ENCODE peak calls at places on chromosomes 5 and 9, in ten cellular contexts. R is WERI-Rb-1, N is endodermal cell, Z is neural progenitor cell, A is AG04450, E is cardiac fibroblast, M is BE2C, Y is aorta, J is SK-N-MC, F is foreskin fibroblast. L is an unnamed sample.

GRCh38 chr5:172721455-172722308 is 49.3 kb downstream of the DUSP1 start:
- DNase-seq in J (peak), Y (peak), N (no peak), Z (no peak), R (no peak), E (peak), M (no peak), F (peak), A (no peak), L (peak)

GRCh38 chr5:1380910-1381309 is 36.0 kb upstream of the CLPTM1L start:
- DNase-seq in R (no peak), E (no peak), F (peak), M (no peak), Y (peak), J (no peak), Z (no peak), N (no peak), A (no peak), L (no peak)

GRCh38 chr5:176203086-176203485 is 35.1 kb upstream of the SIMC1 start:
- DNase-seq in Z (no peak), R (no peak), M (no peak), N (peak), F (no peak), A (no peak), E (no peak), Y (no peak), J (no peak), L (no peak)

GRCh38 chr5:1017691-1018455 is 9.3 kb downstream of the NKD2 start:
- DNase-seq in A (no peak), Y (peak), J (no peak), Z (no peak), M (no peak), F (no peak), R (no peak), N (no peak), E (no peak), L (no peak)

GRCh38 chr5:22593592-22593991 is 259.6 kb downstream of the CDH12 start:
- DNase-seq in F (no peak), R (no peak), N (no peak), J (no peak), E (no peak), M (no peak), Z (no peak), Y (no peak), A (no peak), L (no peak)

GRCh38 chr5:94884294-94884693 is 265.8 kb downstream of the SLF1 start:
- DNase-seq in J (no peak), F (no peak), A (no peak), E (peak), R (no peak), Z (peak), Y (peak), M (peak), N (no peak), L (peak)

GRCh38 chr5:123610209-123610608 is 98.2 kb downstream of the CSNK1G3 start:
- DNase-seq in R (no peak), J (no peak), A (no peak), N (no peak), Z (no peak), E (no peak), M (no peak), Y (no peak), F (peak), L (no peak)

GRCh38 chr9:92635760-92636159 is 34.2 kb downstream of the IPPK start:
- DNase-seq in Z (no peak), F (no peak), A (no peak), M (no peak), E (no peak), J (no peak), R (no peak), Y (no peak), N (peak), L (no peak)

GRCh38 chr5:36383942-36384341 is 82.2 kb upstream of the RANBP3L start:
- DNase-seq in J (no peak), R (no peak), F (no peak), Y (no peak), Z (no peak), A (no peak), M (no peak), E (no peak), N (no peak), L (no peak)

GRCh38 chr5:14665110-14665822 is 748 bp downstream of the OTULIN start:
- DNase-seq in R (peak), Y (no peak), Z (peak), F (peak), J (no peak), N (peak), A (no peak), M (peak), E (no peak), L (no peak)

GRCh38 chr5:93578179-93578812 is 2.7 kb downstream of the NR2F1-AS1 start:
- DNase-seq in Y (no peak), A (no peak), F (no peak), J (no peak), R (no peak), Z (peak), M (no peak), E (no peak), N (no peak), L (no peak)

GRCh38 chr5:132763369-132764036 is 13.5 kb downstream of the SEPTIN8 start:
- DNase-seq in Z (no peak), F (no peak), N (peak), M (no peak), J (no peak), R (no peak), A (no peak), E (no peak), Y (no peak), L (no peak)

GRCh38 chr9:89549031-89549644 is 51.2 kb upstream of the SEMA4D start:
- DNase-seq in J (peak), Z (peak), F (peak), N (peak), A (peak), M (peak), R (peak), Y (peak), E (peak), L (peak)

GRCh38 chr9:95029251-95029650 is 288.3 kb downstream of the FANCC start:
- DNase-seq in Z (no peak), A (no peak), J (no peak), N (no peak), F (no peak), M (no peak), Y (no peak), R (no peak), E (no peak), L (no peak)

GRCh38 chr9:133558191-133559126 is 24.0 kb downstream of the ADAMTSL2 start:
- DNase-seq in N (peak), A (peak), Y (no peak), E (peak), R (no peak), J (peak), F (peak), M (peak), Z (peak), L (peak)

GRCh38 chr5:147055850-147056523 is 177.4 kb upstream of the PPP2R2B start:
- DNase-seq in Z (peak), F (no peak), N (peak), Y (no peak), R (peak), A (no peak), E (no peak), M (peak), J (no peak), L (no peak)

GRCh38 chr9:91131433-91131839 is 230.3 kb downstream of the AUH start:
- DNase-seq in E (peak), F (peak), R (no peak), N (no peak), Z (no peak), A (peak), Y (no peak), J (no peak), M (no peak), L (peak)

GRCh38 chr5:15191012-15191411 is 309.0 kb upstream of the FBXL7 start:
- DNase-seq in J (no peak), M (no peak), F (peak), E (peak), Y (no peak), R (no peak), N (no peak), Z (no peak), A (no peak), L (no peak)

GRCh38 chr9:73143606-73144328 is 7.9 kb upstream of the ANXA1 start:
- DNase-seq in R (no peak), Z (no peak), E (peak), M (no peak), N (no peak), Y (no peak), A (peak), F (peak), J (peak), L (peak)

GRCh38 chr9:33884856-33885701 is 68.1 kb downstream of the UBE2R2 start:
- DNase-seq in J (peak), M (peak), Y (no peak), Z (no peak), F (peak), R (no peak), E (peak), A (no peak), N (no peak), L (peak)

GRCh38 chr5:169299651-169300467 is 1.1 kb downstream of the SLIT3 start:
- DNase-seq in N (peak), Z (peak), R (no peak), A (no peak), Y (no peak), J (no peak), E (peak), F (peak), M (no peak), L (peak)

GRCh38 chr9:134055981-134056461 is 11.8 kb downstream of the BRD3 start:
- DNase-seq in Y (peak), Z (no peak), N (peak), J (no peak), F (peak), M (peak), E (peak), R (no peak), A (no peak), L (peak)

GRCh38 chr9:117691367-117691766 is 12.8 kb upstream of the TLR4 start:
- DNase-seq in J (no peak), Z (no peak), E (no peak), M (no peak), N (no peak), A (no peak), R (no peak), F (peak), Y (no peak), L (peak)

GRCh38 chr5:147403659-147404640 is 105.9 kb downstream of the DPYSL3 start:
- DNase-seq in E (peak), A (peak), N (no peak), F (peak), Y (peak), R (no peak), Z (no peak), M (no peak), J (no peak), L (peak)

GRCh38 chr5:72812483-72812882 is 4.0 kb upstream of the TNPO1 start:
- DNase-seq in A (no peak), J (no peak), R (no peak), Y (no peak), M (no peak), E (no peak), N (no peak), F (no peak), Z (no peak), L (no peak)

GRCh38 chr5:80414113-80414512 is 6.2 kb downstream of the ZFYVE16 start:
- DNase-seq in Y (no peak), M (no peak), E (peak), R (no peak), F (peak), A (no peak), N (no peak), Z (no peak), J (no peak), L (no peak)

GRCh38 chr5:137156175-137156574 is 343.0 kb downstream of the SPOCK1 start:
- DNase-seq in A (no peak), M (no peak), E (peak), R (no peak), N (no peak), F (no peak), J (no peak), Z (no peak), Y (no peak), L (peak)

GRCh38 chr9:86321373-86321772 is 32.8 kb downstream of the TUT7 start:
- DNase-seq in E (peak), M (no peak), N (no peak), Z (no peak), R (no peak), A (peak), J (no peak), Y (peak), F (peak), L (peak)

GRCh38 chr9:78035369-78035993 is 3.9 kb upstream of the GNAQ start:
- DNase-seq in Z (peak), J (peak), F (peak), M (peak), R (peak), A (peak), N (peak), E (peak), Y (no peak), L (peak)
- H3K4me3 ChIP-seq in Z (no peak), J (peak), F (no peak), M (peak), R (no peak), A (no peak), N (no peak), E (no peak), Y (no peak), L (no peak)

GRCh38 chr5:40799248-40799647 is 1.1 kb upstream of the PRKAA1 start:
- DNase-seq in Y (no peak), R (no peak), E (peak), A (no peak), N (no peak), J (no peak), Z (no peak), M (no peak), F (peak), L (peak)
- H3K4me3 ChIP-seq in Y (no peak), R (peak), E (peak), A (peak), N (peak), J (peak), Z (peak), M (peak), F (peak), L (peak)

GRCh38 chr5:177426566-177427210 is at the start of gene GRK6:
- DNase-seq in A (no peak), M (no peak), N (peak), R (peak), J (no peak), E (no peak), Y (peak), Z (no peak), F (no peak), L (no peak)

GRCh38 chr5:177429248-177430045 is 3.0 kb downstream of the GRK6 start:
- DNase-seq in Y (peak), N (peak), J (no peak), M (no peak), Z (no peak), A (no peak), R (no peak), E (no peak), F (no peak), L (no peak)

GRCh38 chr5:177427211-177427822 is 841 bp downstream of the GRK6 start:
- DNase-seq in J (no peak), Z (peak), M (peak), F (peak), E (no peak), Y (no peak), A (no peak), N (no peak), R (no peak), L (no peak)

GRCh38 chr5:177428574-177429217 is 2.2 kb downstream of the GRK6 start:
- DNase-seq in N (peak), A (no peak), Z (no peak), R (no peak), F (no peak), Y (no peak), J (no peak), M (no peak), E (no peak), L (no peak)

GRCh38 chr5:177427919-177428573 is 1.6 kb downstream of the GRK6 start:
- DNase-seq in A (no peak), E (no peak), F (no peak), Z (no peak), J (no peak), M (peak), R (no peak), Y (no peak), N (peak), L (no peak)
- H3K4me3 ChIP-seq in A (peak), E (no peak), F (no peak), Z (peak), J (peak), M (peak), R (no peak), Y (no peak), N (peak), L (peak)

DNA sequence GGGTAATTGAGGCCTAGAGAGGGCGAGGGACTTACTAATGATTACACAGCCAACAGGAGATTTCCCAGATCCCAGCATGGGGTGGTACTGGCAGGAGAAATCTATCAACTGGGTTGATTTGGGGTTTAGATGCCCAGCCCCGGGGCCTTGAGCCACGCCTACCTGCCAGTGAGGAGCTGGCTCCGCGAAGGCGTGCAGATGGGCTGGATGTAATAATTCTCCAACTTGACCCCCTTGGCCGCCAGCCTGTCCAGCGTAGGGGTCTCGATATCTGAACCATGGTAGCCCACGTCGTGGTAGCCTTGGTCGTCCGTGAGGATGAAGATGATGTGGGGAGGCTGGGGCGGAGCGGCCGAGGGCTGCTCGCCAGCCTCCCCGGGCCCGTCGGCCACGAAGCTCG is 804 bp downstream of the ARSI start:
- DNase-seq in E (no peak), M (no peak), F (no peak), A (no peak), R (no peak), Z (peak), J (no peak), N (peak), Y (peak), L (no peak)
- H3K4me3 ChIP-seq in E (no peak), M (no peak), F (peak), A (peak), R (no peak), Z (peak), J (no peak), N (peak), Y (peak), L (peak)

GRCh38 chr5:135709103-135709660 is 125.3 kb upstream of the SLC25A48 start:
- DNase-seq in Y (no peak), E (no peak), A (no peak), J (no peak), F (no peak), Z (no peak), M (no peak), N (peak), R (no peak), L (no peak)
- H3K4me3 ChIP-seq in Y (no peak), E (no peak), A (no peak), J (no peak), F (no peak), Z (no peak), M (no peak), N (no peak), R (no peak), L (no peak)

DNA sequence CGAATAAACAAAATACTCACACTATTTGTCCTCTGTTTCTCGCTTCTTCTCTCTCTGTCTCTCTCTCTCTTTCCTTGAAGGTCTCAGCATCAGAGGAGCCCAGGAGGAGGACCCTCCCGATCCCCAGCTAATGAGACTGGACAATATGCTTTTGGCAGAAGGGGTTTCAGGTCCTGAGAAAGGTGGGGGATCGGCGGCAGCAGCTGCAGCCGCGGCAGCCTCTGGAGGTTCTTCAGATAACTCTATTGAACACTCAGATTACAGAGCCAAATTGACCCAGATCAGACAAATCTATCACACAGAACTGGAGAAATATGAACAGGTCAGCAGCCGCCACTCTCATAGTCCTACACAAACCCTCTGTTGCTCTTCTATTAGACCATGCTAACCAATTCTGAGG is 168.4 kb downstream of the PBX3 start:
- DNase-seq in Z (no peak), F (no peak), A (no peak), M (no peak), J (no peak), N (no peak), R (no peak), E (no peak), Y (no peak), L (no peak)
- H3K4me3 ChIP-seq in Z (no peak), F (no peak), A (no peak), M (no peak), J (no peak), N (no peak), R (no peak), E (no peak), Y (no peak), L (no peak)

GRCh38 chr5:75601567-75601966 is 9.7 kb upstream of the ANKDD1B start:
- DNase-seq in A (no peak), Y (no peak), J (no peak), R (no peak), E (no peak), Z (no peak), N (no peak), M (no peak), F (no peak), L (peak)

GRCh38 chr5:75601996-75602395 is 9.3 kb upstream of the ANKDD1B start:
- DNase-seq in J (no peak), M (no peak), Y (no peak), E (no peak), F (peak), A (peak), N (no peak), Z (no peak), R (no peak), L (peak)

GRCh38 chr5:75603835-75604234 is 7.4 kb upstream of the ANKDD1B start:
- DNase-seq in N (no peak), F (no peak), M (no peak), A (no peak), R (no peak), J (no peak), E (no peak), Y (no peak), Z (no peak), L (no peak)

GRCh38 chr5:75603421-75603820 is 7.8 kb upstream of the ANKDD1B start:
- DNase-seq in N (no peak), Z (no peak), R (no peak), Y (no peak), A (peak), E (peak), J (no peak), M (no peak), F (no peak), L (peak)

GRCh38 chr5:75600535-75600934 is 10.7 kb upstream of the ANKDD1B start:
- DNase-seq in E (no peak), Z (no peak), F (no peak), N (no peak), R (no peak), M (no peak), Y (no peak), A (no peak), J (no peak), L (no peak)
- H3K4me3 ChIP-seq in E (no peak), Z (no peak), F (no peak), N (no peak), R (no peak), M (no peak), Y (no peak), A (no peak), J (no peak), L (no peak)

GRCh38 chr5:171419663-171420428 is 399 bp downstream of the FGF18 start:
- DNase-seq in Y (no peak), N (peak), E (peak), M (peak), Z (peak), R (peak), F (peak), J (no peak), A (no peak), L (no peak)

GRCh38 chr5:171422495-171422894 is 3.0 kb downstream of the FGF18 start:
- DNase-seq in E (no peak), M (no peak), J (no peak), A (no peak), Y (no peak), Z (no peak), F (no peak), R (no peak), N (no peak), L (no peak)

GRCh38 chr5:171418982-171419662 is at the start of gene FGF18:
- DNase-seq in A (no peak), M (peak), E (peak), F (peak), Z (peak), Y (peak), R (peak), N (peak), J (no peak), L (peak)

GRCh38 chr5:171421331-171422262 is 2.1 kb downstream of the FGF18 start:
- DNase-seq in R (peak), M (no peak), J (no peak), F (no peak), N (peak), E (no peak), Z (no peak), A (no peak), Y (no peak), L (no peak)

GRCh38 chr5:171420429-171421231 is 1.2 kb downstream of the FGF18 start:
- DNase-seq in M (peak), N (peak), J (peak), A (peak), R (no peak), Y (peak), Z (peak), F (peak), E (peak), L (peak)
- H3K4me3 ChIP-seq in M (no peak), N (peak), J (peak), A (peak), R (no peak), Y (no peak), Z (peak), F (no peak), E (peak), L (peak)

GRCh38 chr5:64690104-64690416 is 243 bp upstream of the SHISAL2B start:
- DNase-seq in E (no peak), Y (no peak), A (no peak), M (no peak), J (no peak), R (no peak), F (no peak), Z (no peak), N (peak), L (no peak)
- H3K4me3 ChIP-seq in E (peak), Y (no peak), A (peak), M (no peak), J (peak), R (peak), F (peak), Z (peak), N (peak), L (peak)